ENCODE peak calls at places on chromosomes 4 and X, in four cellular contexts. One of them, this sample, is unnamed.

GRCh38 chr4:81217794-81218193 is 2.8 kb upstream of the PRKG2 start:
- DNase-seq in HL-60: no peak
- DNase-seq in GM12878: no peak
- DNase-seq in K562: no peak
- DNase-seq in this sample: no peak

GRCh38 chr4:124515591-124515990 is 196.9 kb downstream of the ANKRD50 start:
- DNase-seq in HL-60: no peak
- DNase-seq in GM12878: no peak
- DNase-seq in K562: no peak
- DNase-seq in this sample: no peak

GRCh38 chrX:45803383-45803921 is 602.8 kb upstream of the DIPK2B start:
- DNase-seq in HL-60: peak
- DNase-seq in GM12878: no peak
- DNase-seq in K562: no peak
- DNase-seq in this sample: no peak

GRCh38 chrX:139759637-139760036 is 51.7 kb upstream of the MCF2 start:
- DNase-seq in HL-60: peak
- DNase-seq in GM12878: no peak
- DNase-seq in K562: peak
- DNase-seq in this sample: no peak

GRCh38 chr4:76377481-76377901 is 43.5 kb downstream of the CCDC158 start:
- DNase-seq in HL-60: no peak
- DNase-seq in GM12878: no peak
- DNase-seq in K562: no peak
- DNase-seq in this sample: no peak

GRCh38 chr4:26899991-26900390 is 39.4 kb downstream of the STIM2 start:
- DNase-seq in HL-60: no peak
- DNase-seq in GM12878: no peak
- DNase-seq in K562: no peak
- DNase-seq in this sample: no peak

GRCh38 chr4:37825943-37826281 is 574 bp upstream of the PGM2 start:
- DNase-seq in HL-60: peak
- DNase-seq in GM12878: no peak
- DNase-seq in K562: no peak
- DNase-seq in this sample: no peak

GRCh38 chr4:8732681-8733243 is 138.9 kb downstream of the HMX1 start:
- DNase-seq in HL-60: no peak
- DNase-seq in GM12878: no peak
- DNase-seq in K562: no peak
- DNase-seq in this sample: no peak

GRCh38 chr4:15601862-15602261 is 53.3 kb downstream of the FBXL5 start:
- DNase-seq in HL-60: no peak
- DNase-seq in GM12878: no peak
- DNase-seq in K562: no peak
- DNase-seq in this sample: no peak

GRCh38 chrX:13258052-13258444 is 61.8 kb downstream of the ATXN3L start:
- DNase-seq in HL-60: no peak
- DNase-seq in GM12878: no peak
- DNase-seq in K562: no peak
- DNase-seq in this sample: no peak

GRCh38 chr4:79403356-79403755 is 4.7 kb downstream of the GK2 start:
- DNase-seq in HL-60: no peak
- DNase-seq in GM12878: no peak
- DNase-seq in K562: no peak
- DNase-seq in this sample: no peak

GRCh38 chrX:14616876-14617275 is 87.5 kb downstream of the GLRA2 start:
- DNase-seq in HL-60: no peak
- DNase-seq in GM12878: no peak
- DNase-seq in K562: no peak
- DNase-seq in this sample: no peak

GRCh38 chr4:104524591-104524990 is 29.9 kb upstream of the CXXC4 start:
- DNase-seq in HL-60: no peak
- DNase-seq in GM12878: no peak
- DNase-seq in K562: no peak
- DNase-seq in this sample: no peak

GRCh38 chrX:148500428-148501120 is at the start of gene AFF2:
- DNase-seq in HL-60: peak
- DNase-seq in GM12878: no peak
- DNase-seq in K562: no peak
- DNase-seq in this sample: no peak

GRCh38 chrX:153333271-153333670 is 682 bp upstream of the ZNF275 start:
- DNase-seq in HL-60: no peak
- DNase-seq in GM12878: no peak
- DNase-seq in K562: no peak
- DNase-seq in this sample: no peak

GRCh38 chr4:95118507-95118906 is 360.8 kb downstream of the BMPR1B start:
- DNase-seq in HL-60: no peak
- DNase-seq in GM12878: no peak
- DNase-seq in K562: no peak
- DNase-seq in this sample: no peak

GRCh38 chr4:179719766-179720470 is 2277.7 kb upstream of the AGA start:
- DNase-seq in HL-60: no peak
- DNase-seq in GM12878: no peak
- DNase-seq in K562: no peak
- DNase-seq in this sample: no peak

GRCh38 chr4:13445841-13446790 is 38.0 kb downstream of the RAB28 start:
- DNase-seq in HL-60: no peak
- DNase-seq in GM12878: no peak
- DNase-seq in K562: no peak
- DNase-seq in this sample: no peak

GRCh38 chr4:73899321-73899720 is 30.1 kb downstream of the CXCL1 start:
- DNase-seq in HL-60: no peak
- DNase-seq in GM12878: no peak
- DNase-seq in K562: no peak
- DNase-seq in this sample: no peak

GRCh38 chr4:149980941-149981340 is 97.3 kb upstream of the DCLK2 start:
- DNase-seq in HL-60: peak
- DNase-seq in GM12878: no peak
- DNase-seq in K562: peak
- DNase-seq in this sample: no peak

GRCh38 chr4:14887842-14888433 is 114.3 kb upstream of the CPEB2 start:
- DNase-seq in HL-60: no peak
- DNase-seq in GM12878: no peak
- DNase-seq in K562: no peak
- DNase-seq in this sample: no peak

GRCh38 chrX:103051260-103051789 is 12.6 kb downstream of the BEX1 start:
- DNase-seq in HL-60: no peak
- DNase-seq in GM12878: no peak
- DNase-seq in K562: no peak
- DNase-seq in this sample: no peak

GRCh38 chr4:74618166-74618565 is 173.2 kb downstream of the AREG start:
- DNase-seq in HL-60: no peak
- DNase-seq in GM12878: no peak
- DNase-seq in K562: no peak
- DNase-seq in this sample: no peak

GRCh38 chr4:110780538-110780937 is 157.7 kb upstream of the PITX2 start:
- DNase-seq in HL-60: no peak
- DNase-seq in GM12878: no peak
- DNase-seq in K562: no peak
- DNase-seq in this sample: no peak

GRCh38 chr4:42653606-42654560 is 3.0 kb downstream of the ATP8A1 start:
- DNase-seq in HL-60: no peak
- DNase-seq in GM12878: no peak
- DNase-seq in K562: no peak
- DNase-seq in this sample: no peak

GRCh38 chr4:19285146-19285545 is 966.6 kb upstream of the SLIT2 start:
- DNase-seq in HL-60: no peak
- DNase-seq in GM12878: no peak
- DNase-seq in K562: no peak
- DNase-seq in this sample: no peak

GRCh38 chrX:49816435-49816834 is 12.7 kb upstream of the PAGE4 start:
- DNase-seq in HL-60: no peak
- DNase-seq in GM12878: no peak
- DNase-seq in K562: no peak
- DNase-seq in this sample: no peak

GRCh38 chr4:142818009-142818408 is 28.1 kb downstream of the INPP4B start:
- DNase-seq in HL-60: no peak
- DNase-seq in GM12878: no peak
- DNase-seq in K562: no peak
- DNase-seq in this sample: no peak

GRCh38 chrX:153755136-153755535 is 8.9 kb upstream of the PLXNB3 start:
- DNase-seq in HL-60: no peak
- DNase-seq in GM12878: no peak
- DNase-seq in K562: no peak
- DNase-seq in this sample: no peak

GRCh38 chr4:86579941-86580340 is 14.2 kb upstream of the PTPN13 start:
- DNase-seq in HL-60: no peak
- DNase-seq in GM12878: no peak
- DNase-seq in K562: no peak
- DNase-seq in this sample: no peak

GRCh38 chr4:109912706-109913621 is at the start of gene EGF:
- DNase-seq in HL-60: no peak
- DNase-seq in GM12878: no peak
- DNase-seq in K562: peak
- DNase-seq in this sample: no peak

GRCh38 chr4:105022811-105023667 is 123.6 kb upstream of the TET2 start:
- DNase-seq in HL-60: peak
- DNase-seq in GM12878: no peak
- DNase-seq in K562: no peak
- DNase-seq in this sample: no peak

GRCh38 chr4:119728692-119729593 is 100.3 kb upstream of the PDE5A start:
- DNase-seq in HL-60: no peak
- DNase-seq in GM12878: no peak
- DNase-seq in K562: no peak
- DNase-seq in this sample: no peak

GRCh38 chr4:109969087-109969486 is 56.4 kb downstream of the EGF start:
- DNase-seq in HL-60: peak
- DNase-seq in GM12878: no peak
- DNase-seq in K562: no peak
- DNase-seq in this sample: no peak

GRCh38 chr4:858136-858535 is 32.2 kb upstream of the CPLX1 start:
- DNase-seq in HL-60: no peak
- DNase-seq in GM12878: no peak
- DNase-seq in K562: no peak
- DNase-seq in this sample: no peak

GRCh38 chr4:858831-859451 is 33.0 kb upstream of the CPLX1 start:
- DNase-seq in HL-60: no peak
- DNase-seq in GM12878: no peak
- DNase-seq in K562: no peak
- DNase-seq in this sample: no peak

GRCh38 chr4:857461-857860 is 31.5 kb upstream of the CPLX1 start:
- DNase-seq in HL-60: no peak
- DNase-seq in GM12878: no peak
- DNase-seq in K562: no peak
- DNase-seq in this sample: no peak

GRCh38 chr4:859496-859895 is 33.6 kb upstream of the CPLX1 start:
- DNase-seq in HL-60: no peak
- DNase-seq in GM12878: no peak
- DNase-seq in K562: no peak
- DNase-seq in this sample: no peak

GRCh38 chr4:860561-860960 is 34.6 kb upstream of the CPLX1 start:
- DNase-seq in HL-60: no peak
- DNase-seq in GM12878: no peak
- DNase-seq in K562: no peak
- DNase-seq in this sample: no peak
- TF ChIP-seq SPI1 in HL-60: no peak
- TF ChIP-seq SPI1 in GM12878: no peak
- TF ChIP-seq SPI1 in K562: no peak
- TF ChIP-seq SPI1 in this sample: no peak

GRCh38 chrX:17471121-17471520 is 96.1 kb downstream of the NHS start:
- DNase-seq in HL-60: no peak
- DNase-seq in GM12878: no peak
- DNase-seq in K562: no peak
- DNase-seq in this sample: no peak

GRCh38 chrX:17459596-17459995 is 84.6 kb downstream of the NHS start:
- DNase-seq in HL-60: no peak
- DNase-seq in GM12878: no peak
- DNase-seq in K562: no peak
- DNase-seq in this sample: no peak

GRCh38 chrX:17470136-17470535 is 95.1 kb downstream of the NHS start:
- DNase-seq in HL-60: peak
- DNase-seq in GM12878: no peak
- DNase-seq in K562: no peak
- DNase-seq in this sample: no peak

GRCh38 chrX:17464196-17464595 is 89.2 kb downstream of the NHS start:
- DNase-seq in HL-60: no peak
- DNase-seq in GM12878: no peak
- DNase-seq in K562: no peak
- DNase-seq in this sample: no peak

GRCh38 chrX:17465201-17465600 is 90.2 kb downstream of the NHS start:
- DNase-seq in HL-60: no peak
- DNase-seq in GM12878: no peak
- DNase-seq in K562: no peak
- DNase-seq in this sample: no peak
- TF ChIP-seq SPI1 in HL-60: no peak
- TF ChIP-seq SPI1 in GM12878: no peak
- TF ChIP-seq SPI1 in K562: no peak
- TF ChIP-seq SPI1 in this sample: no peak

GRCh38 chr4:185219551-185220344 is 10.3 kb downstream of the SNX25 start:
- DNase-seq in HL-60: no peak
- DNase-seq in GM12878: no peak
- DNase-seq in K562: no peak
- DNase-seq in this sample: no peak
- TF ChIP-seq SPI1 in HL-60: no peak
- TF ChIP-seq SPI1 in GM12878: peak
- TF ChIP-seq SPI1 in K562: no peak
- TF ChIP-seq SPI1 in this sample: peak

GRCh38 chr4:2066011-2066551 is 7.0 kb downstream of the NAT8L start:
- DNase-seq in HL-60: no peak
- DNase-seq in GM12878: no peak
- DNase-seq in K562: no peak
- DNase-seq in this sample: no peak

GRCh38 chr4:2065106-2065930 is 6.2 kb downstream of the NAT8L start:
- DNase-seq in HL-60: no peak
- DNase-seq in GM12878: no peak
- DNase-seq in K562: no peak
- DNase-seq in this sample: no peak

GRCh38 chr4:2067446-2068197 is 8.5 kb downstream of the NAT8L start:
- DNase-seq in HL-60: no peak
- DNase-seq in GM12878: no peak
- DNase-seq in K562: no peak
- DNase-seq in this sample: no peak

GRCh38 chr4:2068198-2068470 is 9.0 kb downstream of the NAT8L start:
- DNase-seq in HL-60: no peak
- DNase-seq in GM12878: no peak
- DNase-seq in K562: no peak
- DNase-seq in this sample: no peak

GRCh38 chr4:2066571-2067445 is 7.7 kb downstream of the NAT8L start:
- DNase-seq in HL-60: no peak
- DNase-seq in GM12878: no peak
- DNase-seq in K562: no peak
- DNase-seq in this sample: no peak
- TF ChIP-seq SPI1 in HL-60: no peak
- TF ChIP-seq SPI1 in GM12878: no peak
- TF ChIP-seq SPI1 in K562: no peak
- TF ChIP-seq SPI1 in this sample: no peak